ENCODE peak calls at places on chromosomes 6 and 20, in ten cellular contexts. N, L, Y, E, M, K, Q, B, F and A are unnamed samples.

GRCh38 chr20:46456255-46457028 is 50.0 kb upstream of the ELMO2 start:
- DNase-seq in N (no peak), L (no peak), Y (no peak), E (no peak), M (no peak), K (no peak), Q (no peak), B (no peak), F (no peak), A (no peak)

GRCh38 chr6:52663935-52664184 is 7.1 kb upstream of the TMEM14A start:
- DNase-seq in N (peak; percentile 43), L (no peak), Y (no peak), E (no peak), M (no peak), K (no peak), Q (no peak), B (no peak), F (no peak), A (no peak)

GRCh38 chr6:402901-403658 is 11.5 kb downstream of the IRF4 start:
- DNase-seq in N (no peak), L (no peak), Y (no peak), E (no peak), M (no peak), K (no peak), Q (no peak), B (no peak), F (no peak), A (no peak)

GRCh38 chr6:155316419-155316818 is 2.1 kb upstream of the TFB1M start:
- DNase-seq in N (no peak), L (no peak), Y (no peak), E (no peak), M (no peak), K (no peak), Q (no peak), B (no peak), F (no peak), A (no peak)

GRCh38 chr6:129269891-129270290 is 387.0 kb downstream of the LAMA2 start:
- DNase-seq in N (no peak), L (no peak), Y (no peak), E (no peak), M (no peak), K (no peak), Q (no peak), B (no peak), F (no peak), A (no peak)

GRCh38 chr20:16571333-16571732 is 1.9 kb downstream of the KIF16B start:
- DNase-seq in N (no peak), L (no peak), Y (no peak), E (no peak), M (no peak), K (no peak), Q (no peak), B (no peak), F (no peak), A (peak; percentile 35)

GRCh38 chr6:128358111-128358780 is 162.2 kb downstream of the PTPRK start:
- DNase-seq in N (no peak), L (no peak), Y (no peak), E (no peak), M (no peak), K (no peak), Q (no peak), B (peak; percentile 25), F (no peak), A (no peak)

GRCh38 chr6:4929319-4929718 is 74.5 kb downstream of the RPP40 start:
- DNase-seq in N (no peak), L (no peak), Y (no peak), E (no peak), M (no peak), K (peak; percentile 49), Q (no peak), B (no peak), F (no peak), A (no peak)

GRCh38 chr20:59680148-59680650 is 75.9 kb downstream of the PHACTR3 start:
- DNase-seq in N (no peak), L (no peak), Y (no peak), E (no peak), M (no peak), K (no peak), Q (no peak), B (no peak), F (no peak), A (no peak)

GRCh38 chr6:75436869-75437268 is 56.7 kb downstream of the FILIP1 start:
- DNase-seq in N (no peak), L (no peak), Y (peak; percentile 31), E (no peak), M (no peak), K (peak; percentile 35), Q (no peak), B (peak; percentile 9), F (no peak), A (no peak)

GRCh38 chr6:44073612-44074382 is 53.5 kb downstream of the MRPL14 start:
- DNase-seq in N (no peak), L (peak; percentile 25), Y (no peak), E (no peak), M (no peak), K (no peak), Q (no peak), B (no peak), F (no peak), A (no peak)

GRCh38 chr6:14781707-14782306 is 464.1 kb upstream of the JARID2 start:
- DNase-seq in N (no peak), L (no peak), Y (no peak), E (no peak), M (no peak), K (no peak), Q (no peak), B (no peak), F (no peak), A (no peak)

GRCh38 chr6:74581681-74582080 is 624.2 kb downstream of the COL12A1 start:
- DNase-seq in N (no peak), L (no peak), Y (no peak), E (no peak), M (no peak), K (no peak), Q (no peak), B (no peak), F (no peak), A (no peak)

GRCh38 chr6:91852232-91852631 is 1265.4 kb upstream of the MAP3K7 start:
- DNase-seq in N (no peak), L (no peak), Y (no peak), E (no peak), M (no peak), K (no peak), Q (no peak), B (no peak), F (no peak), A (no peak)

GRCh38 chr6:16901777-16902176 is 140.5 kb upstream of the ATXN1 start:
- DNase-seq in N (no peak), L (peak; percentile 29), Y (peak; percentile 43), E (no peak), M (peak; percentile 80), K (peak; percentile 90), Q (no peak), B (peak; percentile 71), F (no peak), A (peak; percentile 60)

GRCh38 chr6:40295251-40295949 is 291.8 kb downstream of the LRFN2 start:
- DNase-seq in N (no peak), L (no peak), Y (no peak), E (no peak), M (no peak), K (no peak), Q (no peak), B (no peak), F (no peak), A (no peak)

GRCh38 chr20:53933232-53933846 is 137.1 kb downstream of the BCAS1 start:
- DNase-seq in N (no peak), L (no peak), Y (no peak), E (no peak), M (no peak), K (no peak), Q (no peak), B (no peak), F (no peak), A (no peak)

GRCh38 chr6:146650799-146651481 is 52.2 kb downstream of the ADGB start:
- DNase-seq in N (no peak), L (no peak), Y (no peak), E (no peak), M (no peak), K (no peak), Q (no peak), B (peak; percentile 61), F (no peak), A (no peak)

GRCh38 chr6:78808933-78809332 is 58.4 kb upstream of the IRAK1BP1 start:
- DNase-seq in N (no peak), L (no peak), Y (no peak), E (no peak), M (no peak), K (no peak), Q (no peak), B (no peak), F (no peak), A (no peak)